ENCODE peak calls at places on chromosomes 7 and 10, in four cellular contexts. B is pancreas, D is PC-9, J is aorta. K is an unnamed sample.

GRCh38 chr10:98414932-98415709 is at the start of gene PYROXD2:
- DNase-seq in D (peak), B (peak), J (peak), K (peak)

GRCh38 chr7:157713591-157713990 is 376.8 kb downstream of the DNAJB6 start:
- DNase-seq in B (peak), D (no peak), J (peak), K (no peak)

GRCh38 chr10:107409517-107409916 is 245.0 kb upstream of the SORCS1 start:
- DNase-seq in J (no peak), B (no peak), D (no peak), K (peak)

GRCh38 chr7:149818536-149818840 is 19.7 kb upstream of the ZNF862 start:
- DNase-seq in D (no peak), J (peak), B (peak), K (no peak)

GRCh38 chr7:119175916-119176627 is 951.6 kb downstream of the ANKRD7 start:
- DNase-seq in B (no peak), J (no peak), D (no peak), K (peak)

GRCh38 chr7:105257338-105257737 is 131.4 kb downstream of the SRPK2 start:
- DNase-seq in D (peak), B (no peak), J (no peak), K (no peak)

GRCh38 chr10:103592186-103593021 is 98.9 kb downstream of the NEURL1 start:
- DNase-seq in D (no peak), J (no peak), B (no peak), K (no peak)

GRCh38 chr10:123377883-123378282 is 223.7 kb downstream of the BUB3 start:
- DNase-seq in J (no peak), B (no peak), D (peak), K (no peak)

GRCh38 chr10:60479305-60480020 is 89.8 kb upstream of the ANK3 start:
- DNase-seq in B (no peak), D (peak), J (no peak), K (no peak)

GRCh38 chr10:97784200-97784811 is 12.5 kb upstream of the SFRP5 start:
- DNase-seq in B (no peak), D (no peak), J (no peak), K (no peak)

GRCh38 chr7:28986723-28987122 is 28.6 kb upstream of the TRIL start:
- DNase-seq in B (no peak), D (no peak), J (no peak), K (no peak)

GRCh38 chr10:129880191-129880590 is 83.9 kb downstream of the EBF3 start:
- DNase-seq in J (no peak), D (no peak), B (no peak), K (no peak)

GRCh38 chr10:93463723-93464511 is 18.2 kb downstream of the MYOF start:
- DNase-seq in J (no peak), D (no peak), B (no peak), K (no peak)

GRCh38 chr7:151091988-151092387 is 5.7 kb downstream of the AGAP3 start:
- DNase-seq in D (no peak), B (peak), J (no peak), K (no peak)

GRCh38 chr7:115869225-115869624 is 161.3 kb downstream of the TFEC start:
- DNase-seq in B (no peak), J (no peak), D (no peak), K (no peak)

GRCh38 chr7:67021260-67021659 is 24.6 kb downstream of the TYW1 start:
- DNase-seq in D (no peak), J (no peak), B (no peak), K (no peak)

GRCh38 chr7:145624618-145625017 is 492.0 kb upstream of the CNTNAP2 start:
- DNase-seq in J (no peak), B (no peak), D (peak), K (no peak)

GRCh38 chr10:98429320-98430072 is 14.5 kb upstream of the PYROXD2 start:
- DNase-seq in B (peak), D (no peak), J (no peak), K (no peak)

GRCh38 chr10:86522385-86522855 is 828 bp upstream of the WAPL start:
- DNase-seq in D (no peak), B (no peak), J (no peak), K (peak)

GRCh38 chr7:37234928-37235327 is 213.7 kb downstream of the ELMO1 start:
- DNase-seq in B (no peak), D (no peak), J (no peak), K (no peak)

GRCh38 chr10:110010076-110011069 is 2.6 kb downstream of the ADD3 start:
- DNase-seq in B (no peak), J (no peak), D (no peak), K (no peak)

GRCh38 chr10:64313967-64314366 is 792.8 kb downstream of the REEP3 start:
- DNase-seq in B (no peak), D (no peak), J (no peak), K (no peak)

GRCh38 chr7:25789701-25790240 is 362.2 kb upstream of the NFE2L3 start:
- DNase-seq in J (no peak), D (no peak), B (no peak), K (no peak)

GRCh38 chr7:139598642-139599041 is 75.2 kb downstream of the CLEC2L start:
- DNase-seq in B (no peak), D (peak), J (no peak), K (no peak)

GRCh38 chr10:103278862-103279298 is 1.9 kb downstream of the INA start:
- DNase-seq in D (no peak), J (peak), B (no peak), K (no peak)

GRCh38 chr7:91375378-91375777 is 111.1 kb downstream of the FZD1 start:
- DNase-seq in J (no peak), B (no peak), D (no peak), K (no peak)

GRCh38 chr7:66860767-66861166 is 60.3 kb upstream of the TMEM248 start:
- DNase-seq in D (no peak), J (no peak), B (no peak), K (no peak)

GRCh38 chr7:30396379-30396778 is 82.2 kb downstream of the NOD1 start:
- DNase-seq in J (no peak), B (no peak), D (no peak), K (no peak)

GRCh38 chr10:49350856-49351532 is 44.9 kb downstream of the DRGX start:
- DNase-seq in B (no peak), D (no peak), J (no peak), K (no peak)

GRCh38 chr7:83550100-83550499 is 98.8 kb downstream of the SEMA3E start:
- DNase-seq in D (no peak), J (no peak), B (no peak), K (no peak)

GRCh38 chr10:128281343-128281742 is 155.1 kb upstream of the MKI67 start:
- DNase-seq in J (no peak), D (no peak), B (no peak), K (no peak)

GRCh38 chr7:131859162-131859821 is 302.9 kb upstream of the PODXL start:
- DNase-seq in D (peak), J (peak), B (peak), K (peak)

GRCh38 chr7:29230871-29231345 is 36.3 kb downstream of the CHN2 start:
- DNase-seq in D (peak), J (no peak), B (no peak), K (no peak)

GRCh38 chr7:68186072-68186471 is 1189.4 kb downstream of the TYW1 start:
- DNase-seq in J (no peak), D (no peak), B (no peak), K (no peak)

GRCh38 chr10:99777918-99778716 is 4.3 kb upstream of the ABCC2 start:
- DNase-seq in D (no peak), B (no peak), J (no peak), K (no peak)

GRCh38 chr10:29069952-29070351 is 218.9 kb upstream of the LYZL1 start:
- DNase-seq in B (no peak), D (no peak), J (no peak), K (no peak)

GRCh38 chr7:51817694-51818093 is 501.1 kb upstream of the COBL start:
- DNase-seq in J (no peak), B (no peak), D (no peak), K (no peak)

GRCh38 chr10:119371704-119372663 is 164.6 kb downstream of the GRK5 start:
- DNase-seq in D (no peak), J (no peak), B (peak), K (no peak)
- H3K27ac ChIP-seq in D (no peak), J (peak), B (no peak), K (no peak)

DNA sequence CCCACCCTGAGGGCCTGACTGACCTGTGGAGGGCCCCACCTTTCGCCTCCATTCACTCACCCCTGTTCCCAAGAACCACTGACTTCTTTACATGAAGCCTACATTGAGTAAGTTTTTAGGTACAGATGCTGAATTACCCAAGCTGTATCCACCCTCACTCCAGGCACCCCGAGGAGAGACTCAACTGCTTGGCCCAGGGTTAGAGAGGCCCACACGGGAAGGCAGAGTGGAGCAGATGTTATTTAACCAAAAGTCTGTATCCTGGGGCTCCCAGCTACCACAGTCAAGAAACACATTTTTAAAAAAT is 213.1 kb upstream of the FRMD4A start:
- DNase-seq in B (no peak), J (no peak), D (no peak), K (no peak)
- H3K27ac ChIP-seq in B (peak), J (no peak), D (no peak), K (no peak)

DNA sequence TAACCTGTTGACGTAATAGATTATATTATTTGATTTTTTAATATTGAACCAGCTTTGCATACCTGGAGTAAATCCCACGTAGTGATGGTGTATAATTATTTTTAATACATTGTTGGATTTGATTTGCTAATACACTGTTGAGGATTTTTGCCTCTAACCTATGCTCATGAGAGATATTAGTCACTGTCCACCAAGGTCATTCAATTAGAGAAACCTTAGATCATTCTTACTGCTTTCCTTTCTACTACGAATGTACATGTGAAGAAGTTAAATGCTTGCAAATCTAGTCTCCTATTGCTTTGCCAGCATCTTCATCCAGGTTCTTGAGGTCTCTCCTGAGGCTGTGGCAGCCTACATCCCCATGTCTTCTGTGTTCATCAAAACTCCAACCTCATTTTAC is 6.7 kb downstream of the ATP5F1C start:
- DNase-seq in B (no peak), D (no peak), J (no peak), K (no peak)
- H3K27ac ChIP-seq in B (peak), D (no peak), J (no peak), K (no peak)

DNA sequence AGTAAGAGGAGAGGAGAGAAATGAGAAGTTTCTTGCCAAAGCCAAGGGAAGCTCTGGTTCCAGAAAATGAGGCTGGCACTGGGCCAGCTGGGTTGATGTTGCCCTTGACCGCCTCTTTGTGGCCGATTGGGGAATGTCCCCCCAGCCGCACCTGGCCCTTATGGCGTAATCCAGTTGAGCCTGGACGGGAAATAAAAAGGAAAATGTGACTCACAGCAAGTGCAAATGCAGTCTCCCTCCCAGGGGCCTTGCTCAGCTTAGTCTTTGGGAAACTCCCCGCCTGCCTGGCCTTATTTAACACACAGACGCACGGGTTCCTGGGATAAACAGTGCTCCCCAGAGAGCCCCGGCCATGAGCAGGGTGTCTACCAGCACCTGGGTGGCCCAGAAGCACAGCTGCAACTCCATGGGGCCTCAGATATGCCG is 174.8 kb downstream of the KIAA1217 start:
- DNase-seq in B (peak), D (peak), J (peak), K (peak)
- H3K27ac ChIP-seq in B (peak), D (peak), J (peak), K (no peak)

DNA sequence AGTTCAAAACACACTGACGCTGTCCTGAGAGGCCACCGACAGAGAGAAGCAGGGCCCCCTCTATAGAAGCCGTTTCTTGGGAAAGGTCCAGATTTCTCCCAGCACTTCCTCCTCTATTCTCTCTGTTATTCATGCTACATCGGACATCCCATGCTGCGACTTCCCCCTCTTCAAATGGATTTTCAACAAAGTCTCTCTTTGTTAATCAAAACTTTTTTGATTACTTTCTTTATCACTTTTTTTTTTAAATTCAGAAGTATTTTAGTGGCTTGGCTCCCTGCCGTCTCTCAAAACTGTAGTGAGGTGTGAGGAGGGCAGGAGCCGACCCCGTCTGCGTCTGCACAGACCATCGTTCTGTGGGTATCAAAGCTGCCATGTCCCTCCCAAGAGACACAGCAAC is 298.9 kb upstream of the PITRM1 start:
- DNase-seq in D (no peak), J (no peak), B (no peak), K (no peak)
- H3K27ac ChIP-seq in D (no peak), J (no peak), B (peak), K (peak)

DNA sequence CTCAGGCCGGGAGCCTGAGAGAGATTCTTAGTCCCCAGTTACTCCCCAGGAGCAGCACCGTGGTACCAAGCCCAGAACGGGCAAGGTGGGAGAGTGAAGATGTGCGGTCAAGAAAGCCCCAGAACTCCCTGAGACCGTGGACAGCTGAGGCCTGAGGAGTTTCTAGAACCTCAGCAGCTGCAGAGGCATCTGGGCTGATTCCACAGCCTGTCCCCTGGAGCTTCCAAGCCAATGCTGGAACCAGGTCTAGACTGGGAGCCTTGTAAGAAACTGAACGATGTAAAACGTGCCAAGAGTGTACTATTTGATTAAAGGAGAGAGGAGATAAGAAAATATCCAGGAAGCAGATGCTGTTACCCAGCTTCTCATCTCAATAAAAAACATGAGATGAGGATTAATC is 366.3 kb downstream of the TNS3 start:
- DNase-seq in B (no peak), D (no peak), J (no peak), K (no peak)
- H3K27ac ChIP-seq in B (no peak), D (no peak), J (no peak), K (no peak)

GRCh38 chr10:88062385-88062784 is 199.0 kb downstream of the PTEN start:
- DNase-seq in D (no peak), J (no peak), B (no peak), K (no peak)
- H3K27ac ChIP-seq in D (peak), J (peak), B (peak), K (peak)

DNA sequence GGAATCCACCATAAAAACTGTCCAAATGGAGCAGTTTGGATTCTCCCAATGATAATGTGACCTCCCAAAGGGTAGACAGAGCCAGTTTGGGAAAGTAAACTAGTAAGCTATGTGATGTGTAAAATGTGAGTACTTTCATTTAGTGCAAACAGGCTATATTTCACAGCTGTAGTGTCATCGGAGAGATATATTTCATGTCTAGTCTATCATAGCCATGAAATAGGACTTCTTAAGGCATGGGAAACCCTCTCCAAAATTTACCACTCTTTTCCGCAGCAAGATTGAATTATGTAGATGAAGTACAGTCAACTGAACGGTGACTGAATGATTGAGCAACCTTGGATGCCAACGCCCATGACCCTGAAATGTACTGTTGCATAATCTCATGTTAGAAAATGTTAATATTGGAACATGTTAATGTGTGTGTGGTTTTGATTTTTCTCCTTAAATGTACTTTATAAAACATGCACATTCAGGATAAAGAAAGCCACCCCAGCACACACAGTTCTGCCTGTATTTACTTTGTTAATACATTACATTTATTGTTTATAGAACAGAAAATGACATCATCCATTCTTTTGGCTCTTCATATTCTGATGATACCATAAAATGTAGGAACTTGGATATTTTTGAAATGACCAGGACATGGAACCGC is 140.5 kb downstream of the NRP1 start:
- DNase-seq in B (no peak), J (no peak), D (no peak), K (no peak)
- H3K27ac ChIP-seq in B (no peak), J (no peak), D (no peak), K (no peak)